ENCODE peak calls at places on chromosomes 16 and 17, in five cellular contexts. M is tibial nerve, C is uterus, T is lung, X is breast epithelium. S is an unnamed sample.

GRCh38 chr16:86022381-86022960 is 123.5 kb downstream of the IRF8 start:
- DNase-seq in C (no peak), T (no peak), X (no peak), M (no peak), S (no peak)

GRCh38 chr16:29819506-29819905 is 756 bp upstream of the MVP start:
- DNase-seq in X (no peak), M (no peak), C (no peak), T (no peak), S (no peak)

GRCh38 chr17:49106366-49107210 is 26.0 kb upstream of the B4GALNT2 start:
- DNase-seq in X (no peak), M (no peak), C (no peak), T (no peak), S (no peak)

GRCh38 chr16:47142469-47143328 is 1.0 kb downstream of the NETO2 start:
- DNase-seq in T (no peak), X (no peak), C (no peak), M (no peak), S (no peak)

GRCh38 chr17:34572483-34572882 is 6.9 kb upstream of the TMEM132E start:
- DNase-seq in X (no peak), T (no peak), M (no peak), C (no peak), S (no peak)

GRCh38 chr17:1275962-1276736 is 3.3 kb upstream of the TRARG1 start:
- DNase-seq in T (peak), M (peak), C (peak), X (peak), S (no peak)

GRCh38 chr16:75810342-75810741 is 84.1 kb upstream of the CPHXL start:
- DNase-seq in M (no peak), C (no peak), X (no peak), T (no peak), S (no peak)

GRCh38 chr17:80372456-80372855 is 42.5 kb upstream of the ENDOV start:
- DNase-seq in X (peak), C (no peak), T (no peak), M (no peak), S (no peak)

GRCh38 chr16:84836234-84836647 is 16.5 kb downstream of the CRISPLD2 start:
- DNase-seq in M (peak), C (peak), T (peak), X (peak), S (peak)

GRCh38 chr17:72749119-72749572 is 343.3 kb downstream of the SLC39A11 start:
- DNase-seq in T (no peak), X (no peak), C (no peak), M (no peak), S (no peak)

GRCh38 chr17:73013299-73013698 is 79.2 kb downstream of the SLC39A11 start:
- DNase-seq in X (no peak), C (no peak), M (no peak), T (no peak), S (no peak)

GRCh38 chr16:50585331-50585776 is 37.2 kb downstream of the NKD1 start:
- DNase-seq in T (peak), C (peak), M (no peak), X (peak), S (no peak)

GRCh38 chr17:49486012-49486641 is 9.0 kb upstream of the NGFR start:
- DNase-seq in M (no peak), X (no peak), T (no peak), C (peak), S (no peak)

GRCh38 chr17:68135141-68135887 is 99.8 kb downstream of the KPNA2 start:
- DNase-seq in T (no peak), M (no peak), C (no peak), X (no peak), S (no peak)

GRCh38 chr17:17511971-17512858 is 16.0 kb upstream of the RASD1 start:
- DNase-seq in C (no peak), M (no peak), X (peak), T (no peak), S (peak)

GRCh38 chr16:77905356-77905920 is 116.9 kb upstream of the CLEC3A start:
- DNase-seq in M (no peak), C (no peak), T (no peak), X (no peak), S (no peak)

GRCh38 chr17:41178843-41179616 is 1.0 kb upstream of the KRTAP4-2 start:
- DNase-seq in C (no peak), T (no peak), M (no peak), X (no peak), S (no peak)

GRCh38 chr17:49217651-49218413 is 7.3 kb downstream of the ABI3 start:
- DNase-seq in T (peak), C (no peak), M (no peak), X (no peak), S (no peak)

GRCh38 chr17:50834126-50834785 is 1.1 kb upstream of the WFIKKN2 start:
- DNase-seq in X (no peak), M (no peak), T (no peak), C (no peak), S (no peak)

GRCh38 chr16:56795011-56795410 is 65.1 kb downstream of the NUP93 start:
- DNase-seq in C (no peak), X (no peak), M (no peak), T (no peak), S (no peak)

GRCh38 chr16:48369765-48370164 is 15.4 kb downstream of the SIAH1 start:
- DNase-seq in X (no peak), C (no peak), T (no peak), M (no peak), S (no peak)

GRCh38 chr17:48462946-48463345 is 32.9 kb upstream of the SKAP1 start:
- DNase-seq in M (no peak), T (no peak), X (no peak), C (no peak), S (no peak)

GRCh38 chr17:56478836-56479447 is 114.6 kb upstream of the NOG start:
- DNase-seq in X (no peak), M (no peak), T (no peak), C (no peak), S (no peak)

GRCh38 chr17:8712698-8713097 is 31.9 kb downstream of the CCDC42 start:
- DNase-seq in C (no peak), M (no peak), X (no peak), T (no peak), S (no peak)

DNA sequence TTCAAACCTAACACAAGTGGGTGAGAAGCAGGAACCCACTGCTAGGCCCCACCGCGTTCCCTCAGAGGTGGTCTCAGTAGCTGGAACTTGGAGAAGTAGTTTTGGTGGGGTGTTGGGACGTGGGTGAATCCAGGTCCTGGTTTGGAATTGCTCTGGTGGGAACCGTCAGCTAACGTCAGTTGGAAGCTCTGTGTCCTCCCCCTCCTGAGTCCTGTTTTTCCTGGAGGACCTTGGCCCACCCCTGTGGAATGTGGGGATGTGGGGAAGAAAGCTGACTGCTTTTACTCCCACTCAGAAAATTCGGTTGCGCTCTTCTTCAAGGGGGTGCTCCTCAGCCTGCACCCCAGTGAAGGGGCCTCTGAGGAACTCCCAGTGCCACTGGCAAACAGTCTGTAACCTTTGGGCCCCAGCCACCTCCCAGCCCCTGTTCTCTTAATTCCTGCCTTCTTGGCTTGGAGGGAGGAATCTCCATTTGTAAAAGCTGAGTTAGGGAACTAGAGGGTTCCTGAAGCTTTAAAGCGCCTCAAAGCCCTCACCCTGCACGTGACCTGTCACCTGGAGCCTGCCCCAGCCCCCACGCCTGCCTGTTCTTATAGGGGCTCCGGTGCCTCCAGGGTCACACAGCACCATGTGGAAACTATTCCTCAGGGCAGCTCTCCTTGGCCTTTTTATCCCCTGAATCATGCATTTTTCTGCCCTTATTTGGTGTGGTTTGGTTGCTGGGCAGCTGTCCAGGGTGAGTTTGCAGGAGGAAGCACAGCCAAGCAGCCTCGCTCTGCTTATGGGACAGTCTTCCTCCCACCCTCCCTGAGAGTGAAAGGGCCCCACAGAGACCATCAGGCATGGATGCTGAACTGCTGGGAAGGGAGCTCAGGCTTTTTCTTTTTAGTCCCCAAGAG is 16.2 kb upstream of the NAGLU start:
- DNase-seq in X (peak), C (peak), T (peak), M (peak), S (peak)
- TF ChIP-seq CTCF in X (no peak), C (peak), T (no peak), M (no peak), S (no peak)

DNA sequence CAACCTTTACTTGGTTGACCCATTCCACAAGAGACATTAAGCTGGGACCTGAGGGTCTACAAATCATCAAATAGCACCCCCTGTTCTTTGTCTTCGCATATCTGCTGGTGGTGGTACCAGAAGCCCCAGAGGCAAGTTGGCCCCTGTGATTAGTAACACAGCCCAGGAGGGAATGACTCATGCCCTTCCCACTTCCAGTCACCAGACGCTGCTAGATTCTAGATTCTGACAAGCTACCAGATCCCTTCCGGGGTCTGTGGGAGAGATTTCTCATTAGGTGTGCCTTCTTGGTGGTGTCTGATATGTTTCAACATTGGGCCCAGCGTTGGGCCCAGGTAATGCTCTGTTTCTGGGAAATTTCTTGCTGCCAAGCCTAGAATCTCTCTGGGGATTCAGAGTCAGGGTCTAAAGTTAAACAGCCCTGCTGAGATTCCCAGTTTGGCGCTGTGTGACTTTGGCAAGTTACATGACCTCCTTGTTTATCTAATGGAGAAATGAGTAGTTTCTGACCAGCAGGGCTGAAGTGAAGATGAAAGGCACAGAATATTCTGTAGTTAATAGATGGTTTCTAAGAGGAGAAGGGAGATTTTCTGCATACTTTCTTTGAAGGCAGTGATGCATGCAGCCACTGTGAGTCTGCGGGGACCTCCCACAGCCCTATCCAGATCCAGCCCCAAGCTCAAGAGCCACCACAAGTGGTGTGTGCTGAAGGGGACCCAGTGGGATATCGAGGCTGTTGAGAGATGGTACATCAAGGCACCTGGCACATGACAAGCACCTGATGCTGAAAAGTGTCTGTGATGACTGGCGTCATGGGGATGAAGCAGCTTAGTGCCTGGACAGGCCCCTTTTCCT is 3.9 kb downstream of the TRPV2 start:
- DNase-seq in X (no peak), M (no peak), T (no peak), C (no peak), S (peak)
- H3K4me3 ChIP-seq in X (no peak), M (no peak), T (no peak), C (no peak), S (no peak)

DNA sequence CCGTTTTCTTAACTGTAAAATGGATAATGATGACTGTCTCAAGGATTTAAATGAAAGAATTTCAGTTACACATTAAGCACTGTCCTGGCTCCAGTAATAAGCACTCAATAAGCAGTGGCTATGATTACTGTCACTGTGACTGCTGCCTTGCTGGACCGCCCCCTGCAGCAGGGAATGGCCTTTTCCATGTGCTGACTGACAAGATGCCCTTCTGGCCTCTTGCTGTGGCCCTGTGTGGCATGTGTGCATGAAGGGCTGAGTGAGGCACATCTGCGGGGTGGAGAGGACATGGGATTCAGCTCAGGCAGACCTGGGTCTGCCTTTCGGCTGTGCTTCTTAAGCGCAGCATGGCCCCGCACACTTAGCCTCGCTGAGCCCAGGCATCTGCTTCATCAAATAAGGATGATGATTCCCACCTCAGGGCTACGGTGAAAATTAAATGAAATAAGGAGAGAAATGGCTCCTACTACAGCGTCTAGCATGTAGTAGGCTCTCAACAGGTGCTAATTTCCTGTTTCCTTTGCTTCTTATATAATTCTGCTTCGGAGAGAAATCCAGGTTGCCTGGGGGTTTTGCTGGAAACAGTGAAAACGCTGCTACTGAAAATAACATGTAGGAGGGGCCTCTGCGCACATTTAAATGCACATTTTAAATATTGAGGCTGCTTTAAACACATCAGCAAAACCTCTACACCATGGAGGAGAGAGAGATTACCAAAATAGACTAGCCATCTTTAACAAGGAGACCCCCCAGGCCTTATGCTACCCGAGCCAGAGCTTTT is 183.9 kb downstream of the PARN start:
- DNase-seq in M (no peak), T (no peak), C (no peak), X (no peak), S (no peak)
- TF ChIP-seq CTCF in M (no peak), T (no peak), C (no peak), X (no peak), S (no peak)

GRCh38 chr16:3017806-3018506 is at the start of gene CLDN6:
- DNase-seq in C (no peak), T (no peak), M (no peak), X (no peak), S (no peak)

GRCh38 chr16:3014971-3015370 is 2.2 kb downstream of the CLDN9 start:
- DNase-seq in T (no peak), X (no peak), C (no peak), M (no peak), S (no peak)

GRCh38 chr16:3015865-3016521 is 2.0 kb downstream of the CLDN6 start:
- DNase-seq in X (no peak), T (no peak), M (no peak), C (no peak), S (no peak)

GRCh38 chr16:3019594-3020246 is 448 bp upstream of the TNFRSF12A start:
- DNase-seq in X (no peak), C (no peak), M (no peak), T (no peak), S (no peak)

GRCh38 chr16:3017262-3017805 is 649 bp downstream of the CLDN6 start:
- DNase-seq in T (no peak), X (no peak), C (no peak), M (no peak), S (no peak)
- H3K4me3 ChIP-seq in T (no peak), X (no peak), C (no peak), M (no peak), S (no peak)

DNA sequence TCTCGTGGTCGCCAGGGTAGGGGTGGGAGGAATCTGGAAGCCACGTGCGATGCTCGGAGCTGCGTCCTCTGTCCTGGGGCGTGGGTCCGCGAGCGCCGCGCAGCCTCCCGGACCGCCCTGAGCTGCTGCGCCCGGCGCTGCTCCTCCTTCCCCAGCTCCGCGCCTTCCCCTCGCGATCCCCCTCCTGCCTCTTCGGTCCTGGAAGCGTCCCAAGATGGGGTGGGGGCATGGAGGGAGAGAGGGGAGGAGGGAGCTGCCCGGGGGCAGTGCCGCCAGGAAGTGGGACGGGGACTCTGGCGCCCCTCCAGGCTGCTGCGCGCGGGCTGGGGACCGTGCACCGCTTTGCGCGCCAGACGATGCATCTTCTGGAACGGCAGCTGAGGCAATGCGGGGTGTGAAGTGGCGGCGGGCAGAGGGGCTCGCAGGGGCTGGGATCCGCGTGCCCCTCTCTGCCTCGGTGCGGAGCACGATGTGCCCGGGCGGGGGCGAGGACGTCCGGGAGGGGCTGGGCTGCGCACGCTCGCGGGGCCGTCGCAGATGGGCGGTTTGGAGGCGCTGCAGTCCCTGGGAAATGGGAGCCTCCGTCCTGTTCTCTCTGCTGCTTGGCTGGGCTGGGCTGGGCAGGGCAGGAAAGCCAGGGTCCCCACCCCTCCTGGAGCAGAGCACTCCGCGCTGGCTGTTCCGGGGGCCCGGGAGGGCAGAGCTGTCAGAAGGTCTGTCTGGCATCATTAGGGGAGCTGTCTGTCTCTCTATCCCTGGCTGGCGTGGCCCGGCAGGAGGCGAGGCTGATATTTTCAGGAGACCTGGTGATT is 388.0 kb downstream of the SEC14L1 start:
- DNase-seq in M (no peak), T (no peak), X (no peak), C (no peak), S (no peak)
- TF ChIP-seq CTCF in M (no peak), T (no peak), X (no peak), C (no peak), S (no peak)

GRCh38 chr17:3004150-3004801 is 59.1 kb downstream of the OR1D5 start:
- DNase-seq in M (peak), T (peak), X (peak), C (peak), S (peak)

GRCh38 chr17:3003401-3004149 is 59.8 kb downstream of the OR1D5 start:
- DNase-seq in M (no peak), X (no peak), T (peak), C (peak), S (no peak)

GRCh38 chr17:3005696-3006095 is 57.7 kb downstream of the OR1D5 start:
- DNase-seq in X (no peak), M (no peak), C (no peak), T (no peak), S (no peak)

GRCh38 chr17:3006801-3007200 is 56.6 kb downstream of the OR1D5 start:
- DNase-seq in C (no peak), X (no peak), M (no peak), T (no peak), S (no peak)

DNA sequence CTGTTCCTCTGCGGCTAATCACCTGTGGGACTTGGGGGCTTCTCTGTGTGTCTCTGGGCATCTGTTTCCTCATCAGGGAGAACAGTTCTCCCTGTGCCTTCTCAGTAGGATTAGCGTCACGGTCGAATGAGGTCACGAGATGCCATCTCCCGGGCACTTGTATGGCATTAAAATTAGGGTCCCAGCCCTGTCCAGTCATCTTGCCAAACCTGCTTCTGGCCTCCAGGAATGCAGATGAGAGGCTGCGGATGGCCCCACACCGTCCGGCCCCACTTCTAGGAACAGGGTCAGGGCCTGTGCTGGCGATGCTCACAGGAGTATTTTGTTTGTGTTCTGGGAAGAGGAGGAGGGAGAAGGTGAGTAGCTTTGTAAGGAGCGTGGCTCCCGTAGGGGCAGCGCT is 58.5 kb downstream of the OR1D5 start:
- DNase-seq in C (no peak), M (peak), X (no peak), T (peak), S (no peak)
- H3K4me3 ChIP-seq in C (no peak), M (no peak), X (no peak), T (no peak), S (no peak)

GRCh38 chr17:16470302-16470701 is 21.7 kb downstream of the LRRC75A start:
- DNase-seq in M (no peak), C (no peak), T (no peak), X (no peak), S (no peak)
- TF ChIP-seq CTCF in M (no peak), C (no peak), T (no peak), X (no peak), S (no peak)

S was measured in BJ.